ENCODE peak calls at places on chromosome 22, in eight cellular contexts. R is cardiac fibroblast, X is neural crest cell, F is WTC11, K is kidney, G is glutamatergic neuron, P is nephron progenitor cell, E is gastrocnemius medialis. I is an unnamed sample.

GRCh38 chr22:49807780-49808708 is 19.6 kb downstream of the BRD1 start:
- DNase-seq in R (peak), E (no peak), P (no peak), K (no peak), F (no peak), G (no peak), X (no peak), I (no peak)

GRCh38 chr22:42758929-42759629 is 38.4 kb upstream of the A4GALT start:
- DNase-seq in G (no peak), K (no peak), X (no peak), R (peak), E (no peak), P (no peak), F (no peak), I (no peak)

GRCh38 chr22:35454416-35455054 is 54.6 kb downstream of the MCM5 start:
- DNase-seq in P (no peak), F (no peak), G (no peak), K (no peak), E (no peak), R (no peak), X (no peak), I (no peak)

GRCh38 chr22:19678949-19679348 is 35.4 kb upstream of the SEPTIN5 start:
- DNase-seq in G (no peak), K (no peak), F (no peak), E (no peak), R (no peak), P (no peak), X (no peak), I (no peak)

GRCh38 chr22:35661377-35661937 is 13.2 kb downstream of the APOL6 start:
- DNase-seq in X (no peak), R (no peak), E (no peak), K (no peak), F (no peak), P (no peak), G (no peak), I (no peak)

GRCh38 chr22:50363411-50364194 is 20.5 kb downstream of the PPP6R2 start:
- DNase-seq in X (no peak), G (no peak), F (no peak), R (no peak), E (no peak), K (no peak), P (no peak), I (no peak)

GRCh38 chr22:41447435-41448188 is 1.0 kb upstream of the TOB2 start:
- DNase-seq in G (peak), K (peak), F (peak), E (peak), X (peak), R (peak), P (peak), I (peak)

GRCh38 chr22:27685515-27685914 is 116.0 kb downstream of the MN1 start:
- DNase-seq in G (no peak), K (no peak), F (no peak), P (no peak), R (no peak), E (peak), X (no peak), I (no peak)

GRCh38 chr22:38737302-38738060 is 18.3 kb downstream of the SUN2 start:
- DNase-seq in P (no peak), E (no peak), F (no peak), X (no peak), K (peak), G (no peak), R (no peak), I (no peak)

GRCh38 chr22:24482998-24483397 is 12.1 kb upstream of the UPB1 start:
- DNase-seq in E (no peak), G (no peak), R (no peak), P (no peak), K (no peak), F (no peak), X (no peak), I (no peak)

DNA sequence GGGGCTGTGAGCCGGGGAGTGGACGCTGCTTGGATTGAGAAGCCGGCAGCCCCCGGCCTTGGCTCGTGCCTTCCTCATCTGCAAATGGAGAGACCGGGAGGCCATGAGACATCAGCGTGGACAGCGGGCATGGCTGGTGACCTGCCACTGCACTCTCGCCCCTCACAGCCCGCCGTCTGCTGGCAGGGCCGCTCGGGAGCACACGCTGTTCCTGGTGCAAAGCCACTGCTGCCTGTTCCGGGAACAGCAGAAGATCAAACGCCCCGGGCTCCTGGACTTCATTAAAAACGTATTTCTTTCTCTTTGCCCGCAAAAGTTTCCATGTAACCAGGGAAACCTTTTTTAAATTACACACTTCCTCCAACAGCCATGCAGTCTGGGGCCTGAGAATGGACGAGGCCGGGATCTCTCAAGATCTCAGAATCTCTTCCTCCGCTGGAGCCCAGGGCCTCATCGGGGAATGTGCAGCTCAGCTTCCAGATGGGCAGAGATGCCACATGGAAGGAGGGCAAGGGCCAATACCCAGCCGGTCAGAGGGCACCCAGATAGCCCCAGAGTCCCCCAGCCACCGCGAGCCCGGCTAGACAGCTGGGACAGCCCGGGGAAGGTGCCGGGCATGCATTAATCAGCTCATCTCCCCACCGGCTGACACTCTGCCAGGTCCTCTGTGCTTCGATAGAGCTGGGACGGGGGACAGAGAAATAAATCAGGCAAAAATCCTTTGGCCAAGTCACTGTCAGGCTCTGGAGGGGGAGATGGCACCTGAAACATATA is 62.9 kb upstream of the PRR5 start:
- DNase-seq in E (peak), X (no peak), P (no peak), G (no peak), R (peak), F (no peak), K (peak), I (no peak)
- TF ChIP-seq CTCF in E (no peak), X (no peak), P (no peak), G (no peak), R (no peak), F (no peak), K (no peak), I (no peak)

GRCh38 chr22:46612904-46613605 is 7.1 kb upstream of the GRAMD4 start:
- DNase-seq in K (peak), R (no peak), F (no peak), P (no peak), X (no peak), E (no peak), G (no peak), I (peak)

GRCh38 chr22:46612341-46612903 is 7.8 kb upstream of the GRAMD4 start:
- DNase-seq in P (no peak), E (no peak), X (no peak), R (no peak), K (no peak), G (no peak), F (no peak), I (no peak)

GRCh38 chr22:46613606-46613997 is 6.6 kb upstream of the GRAMD4 start:
- DNase-seq in G (peak), F (no peak), P (no peak), X (no peak), E (no peak), R (peak), K (no peak), I (peak)

GRCh38 chr22:46611189-46611588 is 9.0 kb upstream of the GRAMD4 start:
- DNase-seq in P (no peak), K (no peak), R (no peak), G (no peak), X (no peak), E (no peak), F (no peak), I (no peak)

GRCh38 chr22:46614070-46614931 is 5.9 kb upstream of the GRAMD4 start:
- DNase-seq in X (no peak), E (no peak), K (no peak), R (no peak), G (no peak), F (no peak), P (no peak), I (peak)
- TF ChIP-seq CTCF in X (no peak), E (no peak), K (no peak), R (no peak), G (no peak), F (no peak), P (no peak), I (no peak)

GRCh38 chr22:30755760-30756124 is 61.1 kb downstream of the OSBP2 start:
- DNase-seq in P (no peak), E (no peak), R (no peak), K (no peak), X (no peak), F (no peak), G (no peak), I (no peak)
- TF ChIP-seq CTCF in P (no peak), E (no peak), R (no peak), K (no peak), X (peak), F (no peak), G (no peak), I (no peak)

DNA sequence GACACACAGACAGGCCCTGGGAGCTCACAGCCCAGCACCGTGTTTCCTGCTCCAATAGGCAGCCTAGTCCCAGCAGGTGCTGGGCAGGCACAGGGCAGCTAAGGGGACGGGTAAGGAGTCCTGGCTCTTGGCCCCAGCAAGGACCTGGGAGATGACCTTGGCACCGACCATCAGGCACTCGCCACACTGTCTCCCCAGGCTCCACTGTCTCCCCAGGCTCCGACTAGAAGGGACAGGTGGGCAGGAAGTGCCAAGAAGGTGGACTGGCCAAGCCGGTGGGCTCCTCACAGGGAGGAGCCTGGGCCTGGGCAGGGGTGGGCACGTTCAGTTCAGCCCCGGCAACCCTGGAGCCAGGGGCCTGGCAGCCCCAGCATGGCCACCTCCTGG is 193.9 kb downstream of the IGLL1 start:
- DNase-seq in K (peak), X (no peak), F (no peak), G (no peak), E (no peak), R (no peak), P (no peak), I (no peak)
- TF ChIP-seq CTCF in K (no peak), X (no peak), F (no peak), G (peak), E (no peak), R (no peak), P (peak), I (no peak)

GRCh38 chr22:29766632-29767288 is at the start of gene ZMAT5:
- DNase-seq in R (peak), G (peak), F (peak), E (peak), X (peak), K (peak), P (peak), I (peak)

GRCh38 chr22:29767289-29768051 is at the start of gene UQCR10:
- DNase-seq in R (peak), G (peak), P (peak), X (peak), K (peak), E (peak), F (peak), I (peak)

GRCh38 chr22:29765905-29766631 is 739 bp downstream of the ZMAT5 start:
- DNase-seq in F (peak), X (no peak), P (no peak), E (no peak), G (no peak), K (peak), R (no peak), I (no peak)

GRCh38 chr22:29769723-29770321 is 2.7 kb downstream of the UQCR10 start:
- DNase-seq in E (no peak), F (no peak), K (no peak), G (no peak), P (no peak), R (no peak), X (no peak), I (no peak)

GRCh38 chr22:29768052-29768680 is 997 bp downstream of the UQCR10 start:
- DNase-seq in R (no peak), X (no peak), F (no peak), E (no peak), P (no peak), K (no peak), G (no peak), I (no peak)
- TF ChIP-seq CTCF in R (no peak), X (no peak), F (no peak), E (no peak), P (no peak), K (no peak), G (no peak), I (no peak)

GRCh38 chr22:33467718-33468117 is 409.5 kb upstream of the SYN3 start:
- DNase-seq in K (no peak), R (no peak), X (no peak), P (no peak), E (no peak), G (no peak), F (no peak), I (no peak)
- TF ChIP-seq CTCF in K (no peak), R (no peak), X (no peak), P (no peak), E (no peak), G (no peak), F (no peak), I (no peak)

GRCh38 chr22:46537946-46538815 is 761 bp upstream of the CELSR1 start:
- DNase-seq in E (no peak), F (peak), K (peak), G (peak), P (peak), X (peak), R (peak), I (no peak)
- TF ChIP-seq CTCF in E (no peak), F (no peak), K (no peak), G (no peak), P (peak), X (peak), R (peak), I (no peak)

DNA sequence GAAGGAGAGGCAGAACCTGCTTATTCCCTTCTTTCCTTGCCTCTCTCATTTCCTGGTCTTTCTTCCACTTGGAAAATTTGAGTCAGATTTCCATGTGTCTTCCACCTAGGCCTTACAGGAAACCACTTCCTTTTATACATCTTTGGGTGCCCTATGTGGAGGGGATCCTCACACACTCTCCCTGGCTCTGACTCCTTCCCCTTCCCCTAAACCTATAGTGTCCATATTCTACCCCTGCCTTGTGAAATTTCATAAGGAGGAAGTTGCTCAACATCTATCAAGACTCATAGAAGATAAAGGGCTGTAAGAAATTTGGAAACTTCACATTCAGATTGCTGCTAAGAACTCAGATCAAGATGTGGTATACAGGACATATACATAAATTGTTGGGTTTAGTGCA is 20.4 kb downstream of the TUG1 start:
- DNase-seq in X (no peak), E (no peak), F (no peak), R (peak), P (no peak), K (no peak), G (no peak), I (no peak)
- TF ChIP-seq CTCF in X (no peak), E (no peak), F (no peak), R (no peak), P (no peak), K (no peak), G (no peak), I (no peak)

GRCh38 chr22:36808611-36809344 is 8.1 kb downstream of the PVALB start:
- DNase-seq in E (no peak), F (no peak), P (no peak), X (no peak), K (no peak), G (no peak), R (no peak), I (no peak)
- TF ChIP-seq CTCF in E (no peak), F (no peak), P (no peak), X (no peak), K (no peak), G (no peak), R (no peak), I (no peak)

GRCh38 chr22:22462813-22463567 is 45.6 kb downstream of the ZNF280B start:
- DNase-seq in P (no peak), F (no peak), X (no peak), K (no peak), G (no peak), R (no peak), E (no peak), I (no peak)
- TF ChIP-seq CTCF in P (no peak), F (no peak), X (peak), K (no peak), G (no peak), R (peak), E (no peak), I (peak)

I was measured in GM06990.